ENCODE peak calls at places on chromosomes 4 and X, in six cellular contexts. W, X, L, A, J and H are unnamed samples.

GRCh38 chr4:78059524-78059889 is 2.4 kb downstream of the FRAS1 start:
- DNase-seq in W (peak; percentile 79), X (peak; percentile 43), L (peak; percentile 33), A (no peak), J (peak; percentile 45), H (peak; percentile 47)

GRCh38 chrX:124307253-124307907 is 25.1 kb upstream of the TEX13D start:
- DNase-seq in W (no peak), X (no peak), L (no peak), A (no peak), J (no peak), H (no peak)

GRCh38 chr4:113012776-113013175 is 36.7 kb upstream of the ANK2 start:
- DNase-seq in W (peak; percentile 15), X (no peak), L (no peak), A (no peak), J (no peak), H (no peak)

GRCh38 chr4:52869196-52869595 is 7.1 kb downstream of the RASL11B start:
- DNase-seq in W (no peak), X (no peak), L (no peak), A (no peak), J (peak; percentile 36), H (no peak)

GRCh38 chr4:182697094-182697493 is 220.1 kb downstream of the DCTD start:
- DNase-seq in W (no peak), X (no peak), L (no peak), A (no peak), J (no peak), H (no peak)

GRCh38 chr4:110049951-110050925 is 137.6 kb downstream of the EGF start:
- DNase-seq in W (peak; percentile 12), X (peak; percentile 24), L (peak; percentile 69), A (peak; percentile 32), J (peak; percentile 52), H (no peak)

GRCh38 chrX:107978707-107979307 is 3.4 kb downstream of the TEX13B start:
- DNase-seq in W (no peak), X (peak; percentile 8), L (peak; percentile 7), A (no peak), J (peak; percentile 19), H (no peak)

GRCh38 chrX:19070555-19070994 is 51.7 kb downstream of the ADGRG2 start:
- DNase-seq in W (no peak), X (no peak), L (no peak), A (no peak), J (no peak), H (no peak)

GRCh38 chrX:130566028-130566683 is 164.4 kb downstream of the RBMX2 start:
- DNase-seq in W (no peak), X (no peak), L (no peak), A (no peak), J (no peak), H (no peak)

GRCh38 chr4:87232241-87232640 is 11.8 kb upstream of the KLHL8 start:
- DNase-seq in W (no peak), X (no peak), L (no peak), A (no peak), J (no peak), H (no peak)

GRCh38 chr4:2127609-2128300 is 68.6 kb downstream of the NAT8L start:
- DNase-seq in W (no peak), X (no peak), L (peak; percentile 24), A (no peak), J (no peak), H (no peak)

GRCh38 chrX:44971674-44972073 is 98.7 kb downstream of the KDM6A start:
- DNase-seq in W (no peak), X (no peak), L (no peak), A (no peak), J (no peak), H (no peak)

GRCh38 chr4:126794363-126794762 is 838.4 kb upstream of the INTU start:
- DNase-seq in W (no peak), X (no peak), L (no peak), A (no peak), J (peak; percentile 68), H (no peak)

GRCh38 chr4:84286048-84286447 is 213.0 kb downstream of the NKX6-1 start:
- DNase-seq in W (no peak), X (no peak), L (no peak), A (no peak), J (no peak), H (no peak)